ENCODE peak calls at places on chromosomes 5 and 9, in nine cellular contexts. One of them, this sample, is unnamed.

GRCh38 chr5:132011561-132012384 is at the start of gene ACSL6:
- DNase-seq in H9: peak
- DNase-seq in foreskin fibroblast: peak
- DNase-seq in stomach: peak
- DNase-seq in GM12865: no peak
- DNase-seq in testis: peak
- DNase-seq in spleen: peak
- DNase-seq in astrocyte of the spinal cord: no peak
- DNase-seq in RWPE1: peak
- DNase-seq in this sample: peak

GRCh38 chr5:37637165-37637845 is 202.5 kb downstream of the GDNF start:
- DNase-seq in astrocyte of the spinal cord: peak
- DNase-seq in stomach: no peak
- DNase-seq in foreskin fibroblast: no peak
- DNase-seq in RWPE1: peak
- DNase-seq in H9: no peak
- DNase-seq in testis: no peak
- DNase-seq in spleen: no peak
- DNase-seq in GM12865: no peak
- DNase-seq in this sample: no peak

GRCh38 chr9:530681-531080 is 310.8 kb upstream of the DMRT1 start:
- DNase-seq in spleen: no peak
- DNase-seq in H9: no peak
- DNase-seq in astrocyte of the spinal cord: peak
- DNase-seq in stomach: no peak
- DNase-seq in RWPE1: no peak
- DNase-seq in GM12865: no peak
- DNase-seq in foreskin fibroblast: peak
- DNase-seq in testis: no peak
- DNase-seq in this sample: no peak

GRCh38 chr5:169161022-169161680 is 139.8 kb downstream of the SLIT3 start:
- DNase-seq in H9: peak
- DNase-seq in foreskin fibroblast: peak
- DNase-seq in astrocyte of the spinal cord: peak
- DNase-seq in GM12865: no peak
- DNase-seq in spleen: no peak
- DNase-seq in RWPE1: peak
- DNase-seq in testis: no peak
- DNase-seq in stomach: no peak
- DNase-seq in this sample: no peak

GRCh38 chr9:91530829-91531228 is 107.2 kb upstream of the NFIL3 start:
- DNase-seq in testis: no peak
- DNase-seq in RWPE1: no peak
- DNase-seq in astrocyte of the spinal cord: no peak
- DNase-seq in GM12865: no peak
- DNase-seq in stomach: no peak
- DNase-seq in spleen: no peak
- DNase-seq in H9: no peak
- DNase-seq in foreskin fibroblast: peak
- DNase-seq in this sample: no peak

GRCh38 chr5:139146809-139147742 is 51.1 kb downstream of the SIL1 start:
- DNase-seq in RWPE1: no peak
- DNase-seq in stomach: no peak
- DNase-seq in H9: no peak
- DNase-seq in spleen: no peak
- DNase-seq in astrocyte of the spinal cord: no peak
- DNase-seq in foreskin fibroblast: no peak
- DNase-seq in testis: no peak
- DNase-seq in GM12865: peak
- DNase-seq in this sample: no peak

GRCh38 chr5:77853353-77853907 is 77.3 kb upstream of the TBCA start:
- DNase-seq in GM12865: no peak
- DNase-seq in astrocyte of the spinal cord: no peak
- DNase-seq in foreskin fibroblast: no peak
- DNase-seq in spleen: no peak
- DNase-seq in RWPE1: no peak
- DNase-seq in H9: no peak
- DNase-seq in testis: no peak
- DNase-seq in stomach: no peak
- DNase-seq in this sample: no peak

GRCh38 chr5:109529520-109529919 is 119.7 kb upstream of the PJA2 start:
- DNase-seq in GM12865: no peak
- DNase-seq in spleen: no peak
- DNase-seq in foreskin fibroblast: peak
- DNase-seq in stomach: peak
- DNase-seq in H9: no peak
- DNase-seq in astrocyte of the spinal cord: peak
- DNase-seq in RWPE1: no peak
- DNase-seq in testis: no peak
- DNase-seq in this sample: no peak

GRCh38 chr5:178563621-178564020 is 26.6 kb downstream of the COL23A1 start:
- DNase-seq in H9: no peak
- DNase-seq in stomach: no peak
- DNase-seq in RWPE1: no peak
- DNase-seq in spleen: no peak
- DNase-seq in astrocyte of the spinal cord: no peak
- DNase-seq in GM12865: no peak
- DNase-seq in testis: no peak
- DNase-seq in foreskin fibroblast: no peak
- DNase-seq in this sample: no peak

GRCh38 chr9:134163374-134164196 is 779 bp downstream of the RNU6ATAC start:
- DNase-seq in astrocyte of the spinal cord: peak
- DNase-seq in testis: peak
- DNase-seq in H9: peak
- DNase-seq in foreskin fibroblast: peak
- DNase-seq in stomach: peak
- DNase-seq in RWPE1: no peak
- DNase-seq in spleen: peak
- DNase-seq in GM12865: peak
- DNase-seq in this sample: no peak

GRCh38 chr5:123951204-123951977 is 439.4 kb downstream of the CSNK1G3 start:
- DNase-seq in testis: no peak
- DNase-seq in astrocyte of the spinal cord: peak
- DNase-seq in stomach: no peak
- DNase-seq in H9: no peak
- DNase-seq in GM12865: no peak
- DNase-seq in spleen: no peak
- DNase-seq in RWPE1: peak
- DNase-seq in foreskin fibroblast: peak
- DNase-seq in this sample: no peak

GRCh38 chr9:130421802-130422276 is 22.9 kb upstream of the ASS1 start:
- DNase-seq in stomach: no peak
- DNase-seq in spleen: no peak
- DNase-seq in testis: no peak
- DNase-seq in GM12865: no peak
- DNase-seq in RWPE1: peak
- DNase-seq in foreskin fibroblast: peak
- DNase-seq in astrocyte of the spinal cord: peak
- DNase-seq in H9: peak
- DNase-seq in this sample: no peak

GRCh38 chr9:104805441-104805840 is 41.5 kb downstream of the NIPSNAP3B start:
- DNase-seq in H9: no peak
- DNase-seq in astrocyte of the spinal cord: no peak
- DNase-seq in GM12865: no peak
- DNase-seq in stomach: no peak
- DNase-seq in testis: no peak
- DNase-seq in foreskin fibroblast: no peak
- DNase-seq in RWPE1: peak
- DNase-seq in spleen: no peak
- DNase-seq in this sample: no peak

GRCh38 chr9:22645893-22646292 is 199.3 kb downstream of the DMRTA1 start:
- DNase-seq in RWPE1: peak
- DNase-seq in spleen: no peak
- DNase-seq in H9: no peak
- DNase-seq in GM12865: no peak
- DNase-seq in stomach: no peak
- DNase-seq in astrocyte of the spinal cord: peak
- DNase-seq in foreskin fibroblast: peak
- DNase-seq in testis: no peak
- DNase-seq in this sample: no peak

GRCh38 chr9:113523421-113524141 is 60.1 kb downstream of the RGS3 start:
- DNase-seq in stomach: no peak
- DNase-seq in foreskin fibroblast: peak
- DNase-seq in GM12865: peak
- DNase-seq in RWPE1: no peak
- DNase-seq in spleen: peak
- DNase-seq in H9: no peak
- DNase-seq in testis: no peak
- DNase-seq in astrocyte of the spinal cord: no peak
- DNase-seq in this sample: peak

GRCh38 chr9:105921057-105921721 is 226.8 kb downstream of the TMEM38B start:
- DNase-seq in GM12865: no peak
- DNase-seq in RWPE1: no peak
- DNase-seq in stomach: no peak
- DNase-seq in astrocyte of the spinal cord: no peak
- DNase-seq in spleen: no peak
- DNase-seq in testis: no peak
- DNase-seq in H9: no peak
- DNase-seq in foreskin fibroblast: no peak
- DNase-seq in this sample: no peak

GRCh38 chr5:151189151-151189550 is 31.6 kb upstream of the ANXA6 start:
- DNase-seq in spleen: no peak
- DNase-seq in RWPE1: no peak
- DNase-seq in foreskin fibroblast: no peak
- DNase-seq in GM12865: no peak
- DNase-seq in H9: no peak
- DNase-seq in astrocyte of the spinal cord: no peak
- DNase-seq in stomach: no peak
- DNase-seq in testis: no peak
- DNase-seq in this sample: no peak

GRCh38 chr5:1537166-1538154 is 13.7 kb upstream of the LPCAT1 start:
- DNase-seq in testis: peak
- DNase-seq in RWPE1: no peak
- DNase-seq in GM12865: peak
- DNase-seq in foreskin fibroblast: no peak
- DNase-seq in astrocyte of the spinal cord: no peak
- DNase-seq in stomach: no peak
- DNase-seq in H9: peak
- DNase-seq in spleen: peak
- DNase-seq in this sample: no peak

GRCh38 chr9:112571624-112572341 is 85.2 kb downstream of the KIAA1958 start:
- DNase-seq in stomach: no peak
- DNase-seq in astrocyte of the spinal cord: no peak
- DNase-seq in spleen: no peak
- DNase-seq in testis: no peak
- DNase-seq in H9: no peak
- DNase-seq in GM12865: no peak
- DNase-seq in foreskin fibroblast: no peak
- DNase-seq in RWPE1: no peak
- DNase-seq in this sample: no peak

DNA sequence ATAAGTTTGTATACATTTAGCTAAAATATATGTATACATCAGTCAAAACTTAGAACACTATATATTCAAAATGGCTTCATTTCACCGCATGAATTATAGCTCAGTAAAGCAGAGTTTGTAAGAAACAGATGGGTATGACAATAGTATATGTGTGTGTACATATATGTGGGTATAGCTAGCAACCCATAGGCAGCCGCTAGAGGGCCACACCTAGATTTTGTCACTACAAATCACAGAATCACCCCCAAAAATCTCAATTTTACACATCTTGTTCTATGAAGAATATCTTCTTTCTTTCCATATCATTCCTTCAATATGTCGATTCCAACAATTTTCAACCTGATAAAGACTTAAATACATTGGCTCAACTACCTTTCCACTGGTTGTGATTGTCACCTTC is 357.8 kb upstream of the CCNG1 start:
- DNase-seq in RWPE1: no peak
- DNase-seq in testis: no peak
- DNase-seq in spleen: no peak
- DNase-seq in astrocyte of the spinal cord: no peak
- DNase-seq in GM12865: peak
- DNase-seq in H9: no peak
- DNase-seq in stomach: no peak
- DNase-seq in foreskin fibroblast: no peak
- DNase-seq in this sample: no peak
- TF ChIP-seq CTCF in RWPE1: peak
- TF ChIP-seq CTCF in testis: no peak
- TF ChIP-seq CTCF in spleen: no peak
- TF ChIP-seq CTCF in astrocyte of the spinal cord: peak
- TF ChIP-seq CTCF in GM12865: peak
- TF ChIP-seq CTCF in H9: peak
- TF ChIP-seq CTCF in stomach: no peak
- TF ChIP-seq CTCF in foreskin fibroblast: no peak
- TF ChIP-seq CTCF in this sample: no peak

GRCh38 chr9:74334308-74334707 is 162.8 kb upstream of the RORB start:
- DNase-seq in RWPE1: no peak
- DNase-seq in GM12865: no peak
- DNase-seq in stomach: no peak
- DNase-seq in H9: no peak
- DNase-seq in testis: no peak
- DNase-seq in foreskin fibroblast: no peak
- DNase-seq in astrocyte of the spinal cord: no peak
- DNase-seq in spleen: no peak
- DNase-seq in this sample: no peak
- TF ChIP-seq CTCF in RWPE1: no peak
- TF ChIP-seq CTCF in GM12865: no peak
- TF ChIP-seq CTCF in stomach: no peak
- TF ChIP-seq CTCF in H9: no peak
- TF ChIP-seq CTCF in testis: no peak
- TF ChIP-seq CTCF in foreskin fibroblast: no peak
- TF ChIP-seq CTCF in astrocyte of the spinal cord: no peak
- TF ChIP-seq CTCF in spleen: no peak
- TF ChIP-seq CTCF in this sample: no peak

GRCh38 chr9:127360829-127361228 is 36.1 kb upstream of the SLC2A8 start:
- DNase-seq in GM12865: peak
- DNase-seq in RWPE1: peak
- DNase-seq in H9: peak
- DNase-seq in astrocyte of the spinal cord: peak
- DNase-seq in stomach: peak
- DNase-seq in testis: peak
- DNase-seq in foreskin fibroblast: peak
- DNase-seq in spleen: no peak
- DNase-seq in this sample: no peak
- TF ChIP-seq CTCF in GM12865: no peak
- TF ChIP-seq CTCF in RWPE1: no peak
- TF ChIP-seq CTCF in H9: peak
- TF ChIP-seq CTCF in astrocyte of the spinal cord: peak
- TF ChIP-seq CTCF in stomach: no peak
- TF ChIP-seq CTCF in testis: no peak
- TF ChIP-seq CTCF in foreskin fibroblast: no peak
- TF ChIP-seq CTCF in spleen: no peak
- TF ChIP-seq CTCF in this sample: no peak

GRCh38 chr9:135908334-135909204 is 1.2 kb upstream of the CAMSAP1 start:
- DNase-seq in astrocyte of the spinal cord: no peak
- DNase-seq in testis: no peak
- DNase-seq in H9: no peak
- DNase-seq in GM12865: peak
- DNase-seq in spleen: peak
- DNase-seq in RWPE1: no peak
- DNase-seq in stomach: no peak
- DNase-seq in foreskin fibroblast: no peak
- DNase-seq in this sample: no peak
- TF ChIP-seq CTCF in astrocyte of the spinal cord: no peak
- TF ChIP-seq CTCF in testis: no peak
- TF ChIP-seq CTCF in H9: no peak
- TF ChIP-seq CTCF in GM12865: no peak
- TF ChIP-seq CTCF in spleen: no peak
- TF ChIP-seq CTCF in RWPE1: no peak
- TF ChIP-seq CTCF in stomach: no peak
- TF ChIP-seq CTCF in foreskin fibroblast: no peak
- TF ChIP-seq CTCF in this sample: no peak

GRCh38 chr5:11797132-11797531 is 107.1 kb downstream of the CTNND2 start:
- DNase-seq in astrocyte of the spinal cord: no peak
- DNase-seq in GM12865: no peak
- DNase-seq in foreskin fibroblast: no peak
- DNase-seq in spleen: no peak
- DNase-seq in testis: no peak
- DNase-seq in H9: no peak
- DNase-seq in stomach: no peak
- DNase-seq in RWPE1: no peak
- DNase-seq in this sample: no peak
- TF ChIP-seq CTCF in astrocyte of the spinal cord: no peak
- TF ChIP-seq CTCF in GM12865: no peak
- TF ChIP-seq CTCF in foreskin fibroblast: no peak
- TF ChIP-seq CTCF in spleen: no peak
- TF ChIP-seq CTCF in testis: no peak
- TF ChIP-seq CTCF in H9: no peak
- TF ChIP-seq CTCF in stomach: no peak
- TF ChIP-seq CTCF in RWPE1: no peak
- TF ChIP-seq CTCF in this sample: no peak

This sample was measured in CD14-positive monocyte.